ENCODE peak calls at places on chromosome 18, in seven cellular contexts. X is IMR-90, Q is left ventricle myocardium inferior, C is lower lobe of right lung, O is psoas muscle, J is OCI-LY7, K is H9. Y is an unnamed sample.
A peak's percentile ranks its signal among the peaks of the same experiment; 100 is the strongest.

GRCh38 chr18:3595282-3596273 is 145.6 kb downstream of the TGIF1 start:
- DNase-seq in X (peak; percentile 98), Q (no peak), C (no peak), O (no peak), J (peak; percentile 64), K (no peak), Y (no peak)

GRCh38 chr18:25647404-25647803 is 295.4 kb upstream of the ZNF521 start:
- DNase-seq in X (no peak), Q (no peak), C (no peak), O (no peak), J (no peak), K (no peak), Y (no peak)

GRCh38 chr18:73189718-73190117 is 321.9 kb upstream of the NETO1 start:
- DNase-seq in X (no peak), Q (no peak), C (no peak), O (no peak), J (no peak), K (no peak), Y (no peak)

GRCh38 chr18:45755936-45756335 is 32.0 kb downstream of the SLC14A1 start:
- DNase-seq in X (peak; percentile 79), Q (no peak), C (no peak), O (no peak), J (no peak), K (no peak), Y (no peak)

GRCh38 chr18:715626-716025 is 3.2 kb upstream of the ENOSF1 start:
- DNase-seq in X (peak; percentile 82), Q (no peak), C (no peak), O (no peak), J (no peak), K (no peak), Y (no peak)

GRCh38 chr18:3321133-3321812 is 59.3 kb downstream of the MYL12B start:
- DNase-seq in X (peak; percentile 96), Q (no peak), C (no peak), O (no peak), J (peak; percentile 48), K (no peak), Y (no peak)

GRCh38 chr18:58527116-58528010 is 101.5 kb downstream of the ALPK2 start:
- DNase-seq in X (peak; percentile 36), Q (no peak), C (no peak), O (no peak), J (no peak), K (no peak), Y (no peak)

GRCh38 chr18:46555724-46556123 is 101.3 kb downstream of the LOXHD1 start:
- DNase-seq in X (peak; percentile 3), Q (peak; percentile 33), C (no peak), O (peak; percentile 56), J (peak; percentile 6), K (peak; percentile 63), Y (no peak)

GRCh38 chr18:8701546-8702118 is 3.7 kb upstream of the MTCL1 start:
- DNase-seq in X (peak; percentile 91), Q (no peak), C (no peak), O (no peak), J (no peak), K (no peak), Y (no peak)

GRCh38 chr18:63366991-63367240 is at the start of gene KDSR:
- DNase-seq in X (no peak), Q (no peak), C (no peak), O (no peak), J (no peak), K (no peak), Y (no peak)

GRCh38 chr18:37435996-37436395 is 129.6 kb downstream of the CELF4 start:
- DNase-seq in X (no peak), Q (no peak), C (no peak), O (no peak), J (no peak), K (no peak), Y (no peak)

DNA sequence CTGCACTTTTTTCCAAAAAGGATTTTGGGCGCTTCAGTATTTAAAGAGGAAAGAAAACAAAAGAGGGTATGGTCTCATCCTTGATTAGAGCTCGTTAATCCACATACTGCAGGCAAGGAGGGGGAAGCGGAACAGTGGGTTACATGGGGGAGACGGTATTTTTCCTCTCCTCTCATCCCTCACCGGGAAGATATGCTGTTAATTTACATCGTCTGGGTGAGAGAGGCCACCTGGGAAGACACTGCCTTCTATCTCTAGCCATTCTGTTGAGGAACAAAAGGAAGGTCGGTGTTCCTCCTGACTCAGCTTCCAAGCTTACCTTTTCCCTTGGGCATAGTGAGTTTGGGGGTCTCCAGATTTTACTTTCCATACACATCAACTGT is 52.3 kb downstream of the IMPA2 start:
- DNase-seq in X (no peak), Q (no peak), C (no peak), O (no peak), J (no peak), K (no peak), Y (no peak)
- H3K27ac ChIP-seq in X (no peak overlapping the region), Q (peak overlapping the region; percentile 61), C (no peak overlapping the region), O (peak overlapping the region; percentile 27), J (no peak overlapping the region), K (no peak overlapping the region), Y (no peak overlapping the region)

GRCh38 chr18:47932603-47933002 is 2.1 kb upstream of the SMAD2 start:
- DNase-seq in X (no peak), Q (no peak), C (no peak), O (no peak), J (no peak), K (no peak), Y (no peak)

GRCh38 chr18:47932170-47932569 is 1.7 kb upstream of the SMAD2 start:
- DNase-seq in X (no peak), Q (no peak), C (no peak), O (no peak), J (no peak), K (no peak), Y (no peak)

GRCh38 chr18:47930086-47930843 is at the start of gene SMAD2:
- DNase-seq in X (peak; percentile 35), Q (peak; percentile 82), C (peak; percentile 92), O (peak; percentile 93), J (peak; percentile 71), K (peak; percentile 92), Y (peak; percentile 94)

GRCh38 chr18:47930844-47931706 is 616 bp upstream of the SMAD2 start:
- DNase-seq in X (peak; percentile 94), Q (peak; percentile 97), C (peak; percentile 99), O (peak; percentile 99), J (peak; percentile 91), K (peak; percentile 95), Y (peak; percentile 99)

GRCh38 chr18:47931707-47932103 is 1.2 kb upstream of the SMAD2 start:
- DNase-seq in X (no peak), Q (no peak), C (no peak), O (no peak), J (peak; percentile 59), K (peak; percentile 69), Y (peak; percentile 65)
- TF ChIP-seq CTCF in X (no peak), Q (no peak), C (no peak), O (no peak), J (peak; percentile 57), K (peak; percentile 59), Y (no peak)

GRCh38 chr18:23115683-23116096 is 19.6 kb upstream of the CABLES1 start:
- DNase-seq in X (peak; percentile 100), Q (no peak), C (no peak), O (no peak), J (no peak), K (no peak), Y (no peak)
- H3K27ac ChIP-seq in X (peak overlapping the region; percentile 89), Q (no peak overlapping the region), C (no peak overlapping the region), O (no peak overlapping the region), J (no peak overlapping the region), K (no peak overlapping the region), Y (no peak overlapping the region)

GRCh38 chr18:79933765-79934164 is 17.7 kb downstream of the SLC66A2 start:
- DNase-seq in X (no peak), Q (no peak), C (peak; percentile 50), O (peak; percentile 33), J (no peak), K (peak; percentile 64), Y (peak; percentile 64)
- TF ChIP-seq CTCF in X (no peak), Q (peak; percentile 39), C (no peak), O (no peak), J (peak; percentile 29), K (peak; percentile 71), Y (peak; percentile 30)

GRCh38 chr18:11857177-11857887 is 6.1 kb downstream of the CHMP1B start:
- DNase-seq in X (peak; percentile 100), Q (peak; percentile 48), C (no peak), O (peak; percentile 93), J (no peak), K (peak; percentile 61), Y (no peak)

GRCh38 chr18:11860594-11861450 is 9.6 kb downstream of the CHMP1B start:
- DNase-seq in X (no peak), Q (no peak), C (no peak), O (no peak), J (no peak), K (no peak), Y (no peak)

GRCh38 chr18:11861583-11862288 is 10.5 kb downstream of the CHMP1B start:
- DNase-seq in X (no peak), Q (no peak), C (no peak), O (no peak), J (no peak), K (no peak), Y (no peak)

GRCh38 chr18:11859903-11860407 is 8.7 kb downstream of the CHMP1B start:
- DNase-seq in X (peak; percentile 90), Q (no peak), C (no peak), O (no peak), J (no peak), K (no peak), Y (no peak)

DNA sequence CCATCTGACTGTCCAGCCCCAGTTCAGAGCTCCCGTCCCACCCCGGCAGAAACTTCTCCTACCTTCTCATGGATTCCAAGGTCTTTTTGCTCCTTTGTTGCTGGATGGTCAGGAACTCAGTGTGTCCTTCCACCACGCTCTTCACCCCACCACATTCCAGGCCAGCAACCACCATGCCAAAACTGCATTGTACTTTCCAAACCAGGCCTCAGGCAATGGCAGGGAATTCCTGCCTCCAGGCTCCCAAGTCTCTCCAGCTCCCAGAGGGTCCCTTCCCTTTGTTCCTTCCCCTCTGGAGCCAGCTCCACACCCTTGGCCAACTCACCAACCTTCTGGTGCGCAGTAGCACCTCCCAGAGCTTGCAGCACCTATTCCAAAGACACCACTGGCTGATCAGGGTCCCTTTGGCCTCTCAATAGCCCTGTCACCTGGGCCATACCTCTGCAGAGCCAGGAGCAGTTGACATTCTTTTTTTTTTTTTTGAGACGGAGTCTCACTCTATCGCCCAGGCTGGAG is 8.1 kb downstream of the CHMP1B start:
- DNase-seq in X (no peak), Q (no peak), C (no peak), O (no peak), J (no peak), K (no peak), Y (no peak)
- H3K27ac ChIP-seq in X (peak overlapping the region; percentile 62), Q (no peak overlapping the region), C (no peak overlapping the region), O (peak overlapping the region; percentile 98), J (no peak overlapping the region), K (no peak overlapping the region), Y (no peak overlapping the region)

Y was measured in upper lobe of right lung.